ENCODE peak calls at places on chromosome 1, in four cellular contexts. A is heart right ventricle; R is body of pancreas; T is effector memory CD4-positive, alpha-beta T cell. K is an unnamed sample.

GRCh38 chr1:21260405-21261129 is 29.7 kb downstream of the ECE1 start:
- DNase-seq in A (no peak), R (no peak), T (no peak), K (no peak)

GRCh38 chr1:234500269-234500668 is 21.3 kb upstream of the TARBP1 start:
- DNase-seq in R (peak; percentile 32), A (peak; percentile 41), T (no peak), K (peak; percentile 43)

GRCh38 chr1:203153989-203154821 is 21.4 kb downstream of the MYBPH start:
- DNase-seq in A (no peak), R (no peak), T (no peak), K (no peak)

GRCh38 chr1:244874974-244875579 is 10.7 kb upstream of the HNRNPU start:
- DNase-seq in A (no peak), T (no peak), R (no peak), K (no peak)

GRCh38 chr1:68384321-68384813 is 65.4 kb downstream of the RPE65 start:
- DNase-seq in T (no peak), A (peak; percentile 6), R (peak; percentile 28), K (no peak)

GRCh38 chr1:101175474-101175873 is 61.3 kb upstream of the S1PR1 start:
- DNase-seq in T (no peak), A (no peak), R (no peak), K (no peak)

GRCh38 chr1:912740-913301 is 10.9 kb upstream of the SAMD11 start:
- DNase-seq in A (no peak), T (no peak), R (peak; percentile 23), K (no peak)

GRCh38 chr1:59072017-59072947 is 224.6 kb upstream of the FGGY start:
- DNase-seq in A (no peak), R (no peak), T (no peak), K (no peak)

GRCh38 chr1:48524892-48525467 is 53.0 kb upstream of the SPATA6 start:
- DNase-seq in A (no peak), T (no peak), R (no peak), K (no peak)

GRCh38 chr1:231241751-231242150 is 739 bp downstream of the GNPAT start:
- DNase-seq in T (no peak), A (peak; percentile 8), R (no peak), K (peak; percentile 25)

GRCh38 chr1:227666286-227666685 is 68.8 kb downstream of the JMJD4 start:
- DNase-seq in R (no peak), T (no peak), A (no peak), K (no peak)
- H3K9me3 ChIP-seq in R (no peaks in the 10 kb centered on the region), T (peaks cover 76% of the 10 kb centered on the region), A (peaks cover 100% of the 10 kb centered on the region), K (peaks cover 3% of the 10 kb centered on the region)

GRCh38 chr1:229278120-229278741 is 7.3 kb downstream of the RAB4A start:
- DNase-seq in R (no peak), A (no peak), T (no peak), K (no peak)

GRCh38 chr1:229272164-229273158 is 1.6 kb downstream of the RAB4A start:
- DNase-seq in A (no peak), R (no peak), T (no peak), K (no peak)

GRCh38 chr1:229273507-229274232 is 2.8 kb downstream of the RAB4A start:
- DNase-seq in T (no peak), A (no peak), R (peak; percentile 51), K (no peak)

GRCh38 chr1:229271448-229272120 is 673 bp downstream of the RAB4A start:
- DNase-seq in A (peak; percentile 31), R (peak; percentile 32), T (no peak), K (no peak)

DNA sequence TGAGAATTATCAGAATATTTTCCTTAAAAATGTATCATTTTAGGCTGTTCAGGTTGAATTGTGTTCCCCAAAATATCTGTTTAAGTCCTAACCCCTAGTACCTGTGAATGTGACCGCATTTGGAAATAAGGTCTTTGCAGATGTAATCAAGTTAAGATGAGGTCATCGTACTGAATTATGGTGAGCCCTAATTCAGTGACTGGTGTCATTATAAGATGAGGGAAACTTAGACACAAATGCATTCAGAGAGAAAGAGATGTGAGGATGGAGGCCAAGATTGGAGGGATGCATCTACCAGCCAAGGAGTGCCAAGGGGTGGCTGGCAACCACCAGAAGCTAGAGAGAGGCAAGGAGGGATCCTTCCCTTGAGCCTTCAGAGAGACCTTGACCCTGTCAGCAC is 4.1 kb downstream of the RAB4A start:
- DNase-seq in R (no peak), A (no peak), T (no peak), K (no peak)
- H3K27ac ChIP-seq in R (peak overlapping the region; percentile 94), A (no peak overlapping the region), T (no peak overlapping the region), K (no peak overlapping the region)

DNA sequence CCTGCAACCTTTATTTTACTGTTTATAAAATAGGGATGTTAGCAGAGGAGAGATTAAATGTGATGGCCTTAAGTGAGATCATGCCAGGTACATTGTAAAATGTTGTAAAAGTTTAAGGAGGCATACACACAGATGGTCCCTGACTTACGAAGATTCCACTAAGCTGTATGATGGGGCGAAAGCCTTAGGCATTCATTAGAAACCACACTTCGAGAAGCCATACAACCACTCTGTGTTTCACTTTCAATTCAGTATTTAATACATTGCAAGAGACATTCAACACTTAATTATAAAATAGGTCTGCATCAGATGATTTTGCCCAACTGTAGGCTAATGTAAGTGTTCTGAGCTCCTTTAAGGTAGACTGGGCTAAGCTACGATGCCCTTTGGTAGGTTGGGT is 3.7 kb downstream of the SMPDL3B start:
- DNase-seq in T (no peak), A (no peak), R (no peak), K (no peak)
- H3K4me3 ChIP-seq in T (no peak overlapping the region), A (no peak overlapping the region), R (no peak overlapping the region), K (no peak overlapping the region)

DNA sequence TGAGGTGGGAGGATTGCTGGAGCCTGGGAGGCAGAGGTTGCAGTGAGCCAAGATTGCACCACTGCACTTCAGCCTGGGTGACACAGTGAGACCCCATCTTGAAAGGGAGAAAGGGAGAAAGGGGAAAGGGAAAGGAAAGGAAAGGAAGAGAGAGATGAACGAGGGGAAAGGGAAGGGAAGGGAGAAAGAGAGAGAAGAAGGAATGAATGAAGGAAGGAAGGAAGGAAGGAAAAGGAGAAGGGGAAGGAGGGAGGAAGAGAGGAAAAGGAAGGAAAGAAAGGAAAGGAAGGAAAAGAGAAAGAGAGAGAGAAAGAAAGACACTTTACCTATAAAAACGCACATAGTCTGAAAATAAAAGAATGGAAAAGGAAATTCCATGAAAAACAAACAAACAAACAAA is 18.0 kb downstream of the ZNF695 start:
- DNase-seq in A (no peak), T (no peak), R (no peak), K (no peak)
- H3K9me3 ChIP-seq in A (peaks cover 99% of the 10 kb centered on the region), T (peaks cover 23% of the 10 kb centered on the region), R (no peaks in the 10 kb centered on the region), K (peaks cover 10% of the 10 kb centered on the region)

GRCh38 chr1:61444277-61444676 is 280.7 kb downstream of the TM2D1 start:
- DNase-seq in T (no peak), A (no peak), R (no peak), K (no peak)

GRCh38 chr1:61447339-61448016 is 277.5 kb downstream of the TM2D1 start:
- DNase-seq in T (no peak), R (no peak), A (no peak), K (no peak)

GRCh38 chr1:61448017-61448383 is 276.9 kb downstream of the TM2D1 start:
- DNase-seq in A (no peak), R (no peak), T (no peak), K (no peak)

GRCh38 chr1:61445269-61445825 is 279.6 kb downstream of the TM2D1 start:
- DNase-seq in T (no peak), A (no peak), R (no peak), K (no peak)

GRCh38 chr1:61446531-61446991 is 278.4 kb downstream of the TM2D1 start:
- DNase-seq in T (no peak), R (no peak), A (no peak), K (no peak)
- H3K27ac ChIP-seq in T (no peak overlapping the region), R (no peak overlapping the region), A (peak overlapping the region; percentile 83), K (no peak overlapping the region)

DNA sequence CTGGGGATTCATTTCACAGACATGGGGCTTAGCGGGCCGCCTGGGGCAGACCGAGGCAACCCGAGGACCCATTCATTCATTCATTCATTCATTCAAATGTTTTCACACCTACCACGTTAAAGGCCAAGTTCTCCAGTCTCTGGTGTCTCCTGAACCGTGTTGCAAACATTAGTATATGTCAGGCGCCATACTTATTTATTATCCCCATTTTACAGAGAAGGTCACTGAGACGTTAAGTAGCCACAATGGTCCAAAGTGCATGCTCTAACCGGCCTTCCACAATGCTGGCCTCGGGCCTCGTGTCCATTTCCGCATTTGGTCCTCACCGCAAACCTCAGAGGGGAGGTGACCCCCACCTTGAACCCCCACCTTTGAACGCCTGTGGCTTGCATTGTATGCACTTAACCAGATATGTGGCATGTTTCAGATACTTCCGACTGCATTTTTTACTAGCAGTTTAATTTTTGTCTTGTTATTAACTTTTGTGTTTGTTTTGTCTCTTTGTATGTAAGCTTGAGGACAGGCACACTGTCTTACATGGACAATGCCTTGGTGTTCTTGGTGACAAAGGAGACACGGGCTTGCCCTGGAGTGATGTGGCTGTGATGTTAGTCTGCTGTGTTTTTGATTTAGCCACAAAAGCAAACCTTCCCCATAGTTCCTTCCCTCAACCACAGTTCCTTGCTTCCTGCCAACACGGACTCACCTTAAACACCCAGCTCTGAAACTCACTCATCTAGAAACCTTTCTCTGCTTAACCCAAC is 1.2 kb upstream of the IFFO2 start:
- DNase-seq in T (no peak), R (no peak), A (no peak), K (no peak)
- H3K4me3 ChIP-seq in T (peak overlapping the region; percentile 83), R (no peak overlapping the region), A (peak overlapping the region; percentile 85), K (no peak overlapping the region)

K was measured in ovary.